ENCODE peak calls at places on chromosomes 16 and 17, in nine cellular contexts. W is transverse colon, Z is K562, J is GM12891, L is GM12892, X is breast epithelium, M is stomach, C is HL-60, N is sigmoid colon. S is an unnamed sample.

GRCh38 chr17:83079340-83079747 is at the start of gene METRNL:
- DNase-seq in Z (peak; percentile 79), N (peak; percentile 92), C (peak; percentile 45), W (peak; percentile 87), X (peak; percentile 55), M (peak; percentile 83), J (peak; percentile 97), L (peak; percentile 97), S (peak; percentile 80)

GRCh38 chr17:81002409-81003361 is 11.0 kb downstream of the CHMP6 start:
- DNase-seq in M (peak; percentile 72), Z (peak; percentile 83), X (no peak), J (peak; percentile 19), N (peak; percentile 86), L (peak; percentile 19), C (no peak), W (peak; percentile 93), S (no peak)

GRCh38 chr17:20008242-20009051 is 712 bp upstream of the SPECC1 start:
- DNase-seq in M (no peak), W (peak; percentile 28), C (no peak), J (peak; percentile 25), Z (peak; percentile 59), L (peak; percentile 27), N (no peak), X (no peak), S (no peak)

GRCh38 chr17:67053438-67054000 is 9.2 kb downstream of the CACNG1 start:
- DNase-seq in J (no peak), M (no peak), N (no peak), Z (no peak), X (no peak), C (no peak), W (no peak), L (no peak), S (no peak)

GRCh38 chr16:69311533-69312388 is 611 bp downstream of the VPS4A start:
- DNase-seq in X (peak; percentile 24), C (peak; percentile 35), J (peak; percentile 57), L (peak; percentile 58), W (peak; percentile 46), M (peak; percentile 40), N (peak; percentile 72), Z (peak; percentile 54), S (peak; percentile 77)

GRCh38 chr16:51328708-51329107 is 177.6 kb upstream of the SALL1 start:
- DNase-seq in Z (no peak), N (no peak), J (no peak), X (no peak), W (no peak), M (no peak), C (no peak), L (no peak), S (no peak)

GRCh38 chr16:67800252-67801046 is 5.9 kb downstream of the RANBP10 start:
- DNase-seq in L (no peak), N (no peak), Z (peak; percentile 64), C (no peak), J (no peak), M (no peak), W (no peak), X (no peak), S (no peak)

GRCh38 chr16:23385441-23385840 is 67.5 kb downstream of the COG7 start:
- DNase-seq in L (no peak), M (no peak), C (no peak), Z (no peak), W (no peak), N (no peak), X (no peak), J (no peak), S (no peak)

GRCh38 chr17:52636443-52636842 is 477.9 kb upstream of the CA10 start:
- DNase-seq in W (no peak), C (no peak), L (no peak), M (no peak), J (no peak), X (no peak), N (no peak), Z (no peak), S (no peak)

DNA sequence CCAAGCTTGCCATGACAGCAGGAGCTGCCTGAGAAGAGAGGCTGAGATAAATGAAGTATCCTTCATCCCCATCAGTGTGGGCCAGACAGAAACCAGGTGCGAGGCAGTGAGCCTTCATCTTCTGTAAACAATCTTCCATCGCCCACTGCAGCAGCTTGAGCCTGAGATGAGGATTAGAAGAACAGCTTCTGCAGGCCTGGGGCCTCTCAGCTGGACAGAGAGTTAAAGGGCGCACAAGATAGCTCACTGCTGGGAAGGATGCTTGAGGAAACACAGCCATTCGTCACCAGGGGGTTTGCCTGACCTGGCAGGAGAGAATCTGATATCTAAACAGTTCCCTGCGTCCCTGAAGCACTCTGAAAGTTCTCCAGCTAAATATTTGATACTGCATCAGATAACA is 27.1 kb downstream of the HOXB1 start:
- DNase-seq in X (no peak), W (no peak), J (no peak), Z (no peak), M (no peak), N (no peak), L (no peak), C (no peak), S (no peak)
- TF ChIP-seq POLR2AphosphoS5 in X (no peak), W (no peak), J (no peak), Z (no peak), M (no peak), N (peak; percentile 63), L (no peak), C (no peak), S (no peak)

GRCh38 chr17:6098466-6099180 is 28.4 kb downstream of the WSCD1 start:
- DNase-seq in X (no peak), C (no peak), J (no peak), Z (peak; percentile 2), W (no peak), N (peak; percentile 60), L (no peak), M (no peak), S (no peak)
- TF ChIP-seq POLR2AphosphoS5 in X (no peak), C (no peak), J (no peak), Z (no peak), W (no peak), N (no peak), L (no peak), M (no peak), S (no peak)

GRCh38 chr16:87926246-87927194 is 9.8 kb downstream of the CA5A start:
- DNase-seq in X (no peak), C (no peak), L (peak; percentile 54), W (no peak), N (no peak), J (no peak), Z (no peak), M (no peak), S (no peak)
- TF ChIP-seq POLR2AphosphoS5 in X (no peak), C (no peak), L (no peak), W (no peak), N (no peak), J (no peak), Z (no peak), M (no peak), S (no peak)

DNA sequence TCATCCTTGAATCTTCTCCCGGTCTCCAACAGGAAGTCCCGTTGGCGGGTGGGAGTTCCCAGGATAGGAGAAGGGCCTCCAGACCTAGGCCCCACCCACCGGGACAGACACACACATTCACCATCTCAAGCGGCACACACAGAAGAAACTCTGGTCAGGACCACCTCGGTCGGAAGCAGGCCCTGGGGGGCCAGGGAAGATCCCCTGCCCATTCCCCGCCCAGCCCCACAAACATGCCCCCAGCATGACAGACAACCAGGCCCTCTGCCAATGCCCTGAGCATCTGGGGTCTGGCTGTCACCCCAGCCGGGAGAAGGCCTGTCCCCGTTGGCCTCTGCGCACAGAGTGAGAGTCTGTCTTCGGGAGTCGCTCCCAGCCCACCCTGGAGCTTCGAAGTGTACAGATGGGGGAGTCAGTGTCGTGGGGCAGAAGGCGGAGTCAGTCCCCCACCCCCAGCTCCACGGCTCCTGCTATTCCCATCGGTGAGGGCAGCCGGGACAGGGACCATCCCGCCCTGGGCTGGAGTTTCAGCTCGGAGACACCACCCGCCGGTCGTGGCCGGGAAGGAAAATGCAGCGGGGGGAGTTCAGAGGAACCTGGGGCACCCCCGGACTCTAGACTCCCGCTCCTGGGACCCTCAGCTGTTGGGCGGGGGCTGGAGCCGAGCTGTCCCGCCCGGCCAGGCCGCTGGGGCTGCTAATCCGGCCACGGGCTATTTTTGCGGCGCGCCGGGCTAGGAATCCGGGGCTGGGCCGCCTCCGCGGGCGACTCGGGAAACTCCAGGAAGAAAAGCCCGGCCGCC is 690 bp downstream of the RHBDF1 start:
- DNase-seq in L (peak; percentile 52), N (peak; percentile 93), Z (peak; percentile 41), C (no peak), M (peak; percentile 57), J (no peak), W (peak; percentile 79), X (peak; percentile 97), S (peak; percentile 85)
- TF ChIP-seq POLR2AphosphoS5 in L (no peak), N (peak; percentile 83), Z (no peak), C (no peak), M (no peak), J (no peak), W (peak; percentile 63), X (peak; percentile 23), S (peak; percentile 43)